ENCODE peak calls at places on chromosomes 2 and 18, in eight cellular contexts. P is dorsolateral prefrontal cortex; N is mesenteric fat pad; K is stimulated activated CD4-positive, alpha-beta T cell treated with anti-CD3 and anti-CD28 coated beads, Interleukin-15, amount 100 ng/mL, for 24 hours; V is AG10803; R is stimulated activated naive CD8-positive, alpha-beta T cell treated with anti-CD3 and anti-CD28 coated beads, Interleukin-15, Interleukin-2, amounts not matched to agents 100 U/mL and 50 U/mL, for 24 hours; X is Kasumi-1; O is pulmonary artery endothelial cell. Q is an unnamed sample.

GRCh38 chr2:10279472-10279870 is 23.2 kb upstream of the HPCAL1 start:
- DNase-seq in P (no peak), N (no peak), K (no peak), V (no peak), R (no peak), X (no peak), O (no peak), Q (no peak)

GRCh38 chr2:128754246-128754724 is 435.6 kb upstream of the HS6ST1 start:
- DNase-seq in P (peak; percentile 69), N (peak; percentile 41), K (no peak), V (no peak), R (peak; percentile 12), X (peak; percentile 97), O (no peak), Q (peak; percentile 74)

GRCh38 chr2:233643128-233643527 is 6.9 kb downstream of the UGT1A10 start:
- DNase-seq in P (no peak), N (no peak), K (no peak), V (peak; percentile 0), R (no peak), X (no peak), O (no peak), Q (no peak)

GRCh38 chr2:113157108-113157896 is 16.5 kb upstream of the PSD4 start:
- DNase-seq in P (no peak), N (peak; percentile 89), K (peak; percentile 71), V (no peak), R (peak; percentile 62), X (no peak), O (no peak), Q (no peak)

GRCh38 chr18:49360582-49360981 is 99.9 kb downstream of the DYM start:
- DNase-seq in P (no peak), N (no peak), K (no peak), V (no peak), R (no peak), X (no peak), O (no peak), Q (no peak)

GRCh38 chr2:1170241-1170640 is 219.6 kb downstream of the SNTG2 start:
- DNase-seq in P (no peak), N (no peak), K (no peak), V (no peak), R (no peak), X (no peak), O (no peak), Q (no peak)

GRCh38 chr2:98768765-98769476 is 38.0 kb upstream of the MGAT4A start:
- DNase-seq in P (no peak), N (no peak), K (no peak), V (no peak), R (no peak), X (no peak), O (peak; percentile 66), Q (no peak)

GRCh38 chr18:31648966-31649429 is 35.4 kb downstream of the B4GALT6 start:
- DNase-seq in P (no peak), N (no peak), K (no peak), V (peak; percentile 28), R (no peak), X (peak; percentile 33), O (peak; percentile 4), Q (peak; percentile 15)

GRCh38 chr2:18455256-18455862 is 105.1 kb downstream of the RDH14 start:
- DNase-seq in P (no peak), N (no peak), K (no peak), V (peak; percentile 91), R (no peak), X (no peak), O (no peak), Q (peak; percentile 29)

GRCh38 chr18:25727281-25727680 is 363.1 kb downstream of the SS18 start:
- DNase-seq in P (no peak), N (no peak), K (no peak), V (no peak), R (no peak), X (no peak), O (no peak), Q (no peak)

GRCh38 chr2:131044078-131044756 is 49.0 kb downstream of the FAM168B start:
- DNase-seq in P (no peak), N (peak; percentile 68), K (no peak), V (no peak), R (no peak), X (no peak), O (no peak), Q (no peak)